ENCODE peak calls at places on chromosome 19, in six cellular contexts. X is omental fat pad; L is effector memory CD4-positive, alpha-beta T cell; W is CD4-positive, CD25-positive, alpha-beta regulatory T cell; O is activated CD4-positive, alpha-beta T cell treated with anti-CD3 and anti-CD28 coated beads for 24 hours; F is fibroblast of the aortic adventitia. R is an unnamed sample.

GRCh38 chr19:48614436-48615144 is at the start of gene FAM83E:
- DNase-seq in X (no peak), L (no peak), W (no peak), O (no peak), F (no peak), R (no peak)

GRCh38 chr19:4676955-4677731 is 7.0 kb upstream of the MYDGF start:
- DNase-seq in X (no peak), L (no peak), W (no peak), O (peak), F (peak), R (peak)

GRCh38 chr19:46033401-46033800 is 7.4 kb downstream of the IGFL4 start:
- DNase-seq in X (no peak), L (no peak), W (no peak), O (no peak), F (no peak), R (no peak)

GRCh38 chr19:50042363-50043024 is 16.7 kb downstream of the ZNF473 start:
- DNase-seq in X (no peak), L (no peak), W (no peak), O (no peak), F (no peak), R (no peak)

GRCh38 chr19:38663957-38664502 is 16.6 kb downstream of the ACTN4 start:
- DNase-seq in X (no peak), L (no peak), W (no peak), O (no peak), F (no peak), R (no peak)

GRCh38 chr19:29477831-29478577 is 47.8 kb upstream of the VSTM2B start:
- DNase-seq in X (no peak), L (no peak), W (no peak), O (no peak), F (no peak), R (no peak)

GRCh38 chr19:48867922-48868195 is 558 bp downstream of the PLEKHA4 start:
- DNase-seq in X (no peak), L (no peak), W (no peak), O (no peak), F (no peak), R (peak)

GRCh38 chr19:39481229-39481545 is 549 bp downstream of the TIMM50 start:
- DNase-seq in X (no peak), L (no peak), W (no peak), O (no peak), F (no peak), R (peak)

GRCh38 chr19:34962281-34962944 is 1.6 kb downstream of the ZNF792 start:
- DNase-seq in X (no peak), L (peak), W (peak), O (no peak), F (peak), R (no peak)

GRCh38 chr19:34145741-34146202 is 26.5 kb upstream of the LSM14A start:
- DNase-seq in X (no peak), L (peak), W (peak), O (peak), F (peak), R (peak)

GRCh38 chr19:44657211-44657921 is 13.7 kb downstream of the PVR start:
- DNase-seq in X (peak), L (peak), W (peak), O (peak), F (peak), R (peak)

GRCh38 chr19:55152017-55152416 is 3.0 kb upstream of the TNNT1 start:
- DNase-seq in X (no peak), L (no peak), W (no peak), O (no peak), F (no peak), R (no peak)

GRCh38 chr19:46295401-46296308 is 1.2 kb upstream of the HIF3A start:
- DNase-seq in X (no peak), L (no peak), W (no peak), O (no peak), F (no peak), R (no peak)

GRCh38 chr19:56507446-56508281 is at the start of gene ZNF471:
- DNase-seq in X (peak), L (peak), W (peak), O (peak), F (peak), R (peak)